ENCODE peak calls at places on chromosome 5, in seven cellular contexts. T is HCT116, S is NT2/D1, E is endodermal cell, Y is stomach, C is heart right ventricle, P is suprapubic skin. V is an unnamed sample.

GRCh38 chr5:92019376-92019990 is 636.4 kb upstream of the ARRDC3 start:
- DNase-seq in T (peak; percentile 33), P (no peak), S (no peak), C (no peak), Y (no peak), E (no peak), V (no peak)

GRCh38 chr5:59001154-59001553 is 418.3 kb downstream of the RAB3C start:
- DNase-seq in T (no peak), Y (no peak), S (no peak), C (no peak), P (no peak), E (no peak), V (no peak)

GRCh38 chr5:124628721-124629596 is 117.5 kb downstream of the ZNF608 start:
- DNase-seq in C (no peak), Y (no peak), S (peak; percentile 27), T (peak; percentile 89), E (peak; percentile 93), P (no peak), V (no peak)

GRCh38 chr5:3310551-3311340 is 284.9 kb upstream of the IRX1 start:
- DNase-seq in E (peak; percentile 22), S (no peak), Y (no peak), C (no peak), T (no peak), P (no peak), V (no peak)

GRCh38 chr5:15027764-15028163 is 156.2 kb upstream of the ANKH start:
- DNase-seq in P (no peak), Y (no peak), C (no peak), T (no peak), E (no peak), S (no peak), V (no peak)

GRCh38 chr5:40691894-40692293 is 12.2 kb downstream of the PTGER4 start:
- DNase-seq in C (no peak), S (no peak), E (no peak), T (no peak), P (no peak), Y (no peak), V (no peak)

GRCh38 chr5:55993013-55993412 is 1.8 kb downstream of the IL6ST start:
- DNase-seq in S (no peak), T (no peak), E (peak; percentile 58), C (no peak), Y (no peak), P (no peak), V (peak; percentile 37)

GRCh38 chr5:122142480-122142879 is 13.1 kb downstream of the ZNF474 start:
- DNase-seq in P (no peak), T (no peak), Y (no peak), C (no peak), E (no peak), S (no peak), V (no peak)

GRCh38 chr5:886716-887325 is 5.8 kb downstream of the BRD9 start:
- DNase-seq in Y (no peak), S (no peak), T (no peak), P (no peak), E (no peak), C (no peak), V (no peak)

GRCh38 chr5:151221574-151221973 is 2.3 kb downstream of the CCDC69 start:
- DNase-seq in E (no peak), Y (no peak), P (no peak), S (no peak), C (no peak), T (no peak), V (no peak)
- H3K4me1 ChIP-seq in E (no peaks in the 10 kb centered on the region), Y (peaks cover 66% of the 10 kb centered on the region), P (peaks cover 23% of the 10 kb centered on the region), S (no peaks in the 10 kb centered on the region), C (peaks cover 13% of the 10 kb centered on the region), T (peaks cover 23% of the 10 kb centered on the region), V (peaks cover 11% of the 10 kb centered on the region)

GRCh38 chr5:135188233-135188909 is 154.3 kb upstream of the PITX1 start:
- DNase-seq in P (no peak), T (no peak), S (no peak), Y (no peak), C (no peak), E (no peak), V (no peak)

GRCh38 chr5:135191084-135191826 is 157.2 kb upstream of the PITX1 start:
- DNase-seq in E (peak; percentile 98), Y (peak; percentile 82), P (peak; percentile 77), T (peak; percentile 57), S (peak; percentile 60), C (peak; percentile 75), V (peak; percentile 84)

GRCh38 chr5:135192351-135192750 is 158.3 kb upstream of the PITX1 start:
- DNase-seq in S (no peak), C (no peak), T (no peak), P (no peak), Y (no peak), E (no peak), V (no peak)

GRCh38 chr5:135189024-135189423 is 155.0 kb upstream of the PITX1 start:
- DNase-seq in Y (no peak), T (no peak), C (no peak), E (no peak), S (no peak), P (no peak), V (no peak)

DNA sequence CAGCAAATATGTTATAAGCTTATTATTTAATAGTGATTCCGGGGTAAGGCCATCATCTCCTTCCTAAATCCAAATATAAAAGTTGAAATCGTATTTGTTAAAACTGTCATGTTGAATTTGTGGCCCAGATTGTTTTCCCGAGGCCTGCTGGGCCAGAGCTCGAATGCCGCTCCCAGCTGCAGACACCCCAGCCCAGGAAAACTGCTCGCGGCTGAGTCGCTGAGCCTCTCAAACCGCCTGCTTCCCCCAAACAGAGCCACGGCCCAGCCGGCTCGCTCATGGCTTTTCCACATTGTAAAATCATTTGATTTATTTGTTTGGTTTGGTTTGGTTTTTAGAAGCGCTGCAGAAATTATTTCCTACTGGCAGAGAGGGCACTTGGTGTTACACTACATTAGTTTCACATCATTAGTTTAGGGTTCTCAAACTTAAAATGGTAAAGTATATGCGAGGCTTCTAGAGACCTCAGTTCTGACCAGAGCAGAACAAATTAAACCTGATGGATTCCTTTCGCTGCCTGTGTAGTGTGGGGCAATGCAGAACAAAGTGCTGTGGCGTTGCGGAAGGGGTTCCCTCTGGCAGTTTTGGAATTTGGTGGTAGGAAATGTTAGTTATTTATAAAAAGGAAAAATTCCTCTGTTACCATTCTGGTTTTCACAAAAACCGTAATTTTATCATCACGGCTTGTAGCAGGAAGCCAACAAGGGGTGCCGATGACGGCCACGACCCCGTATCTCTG is 156.5 kb upstream of the PITX1 start:
- DNase-seq in Y (no peak), E (no peak), S (no peak), P (no peak), C (no peak), T (no peak), V (no peak)
- H3K4me3 ChIP-seq in Y (peak overlapping the region; percentile 51), E (no peak overlapping the region), S (peak overlapping the region; percentile 41), P (peak overlapping the region; percentile 44), C (peak overlapping the region; percentile 53), T (peak overlapping the region; percentile 40), V (peak overlapping the region; percentile 29)

GRCh38 chr5:153081385-153081784 is 409.1 kb upstream of the GRIA1 start:
- DNase-seq in E (no peak), T (no peak), Y (no peak), P (no peak), C (no peak), S (no peak), V (no peak)
- H3K9me3 ChIP-seq in E (peaks cover 16% of the 10 kb centered on the region), T (peaks cover 5% of the 10 kb centered on the region), Y (no peaks in the 10 kb centered on the region), P (no peaks in the 10 kb centered on the region), C (peaks cover 2% of the 10 kb centered on the region), S (peaks cover 7% of the 10 kb centered on the region), V (no peaks in the 10 kb centered on the region)

DNA sequence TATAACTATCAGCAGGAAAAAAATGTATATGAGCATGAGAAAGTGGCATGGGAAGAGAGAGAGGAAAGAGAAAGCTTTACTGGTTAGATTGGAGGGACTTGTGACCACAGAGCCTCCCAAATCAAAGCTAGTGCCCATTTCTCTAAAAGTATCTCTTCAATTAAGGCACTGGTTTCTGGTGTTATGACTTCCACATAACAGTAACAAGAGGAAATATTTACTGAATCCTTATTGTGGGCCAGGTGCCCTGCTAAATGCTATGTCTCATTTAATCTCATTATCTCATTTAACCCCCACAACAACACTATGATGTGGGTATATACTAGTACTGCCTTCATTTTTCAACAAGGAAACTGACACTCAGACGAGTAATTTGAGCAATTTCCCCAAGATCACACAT is 221.5 kb downstream of the EBF1 start:
- DNase-seq in P (no peak), T (no peak), C (no peak), E (no peak), S (no peak), Y (no peak), V (no peak)
- H3K4me1 ChIP-seq in P (peaks cover 56% of the 10 kb centered on the region), T (no peaks in the 10 kb centered on the region), C (no peaks in the 10 kb centered on the region), E (no peaks in the 10 kb centered on the region), S (no peaks in the 10 kb centered on the region), Y (peaks cover 40% of the 10 kb centered on the region), V (peaks cover 26% of the 10 kb centered on the region)

DNA sequence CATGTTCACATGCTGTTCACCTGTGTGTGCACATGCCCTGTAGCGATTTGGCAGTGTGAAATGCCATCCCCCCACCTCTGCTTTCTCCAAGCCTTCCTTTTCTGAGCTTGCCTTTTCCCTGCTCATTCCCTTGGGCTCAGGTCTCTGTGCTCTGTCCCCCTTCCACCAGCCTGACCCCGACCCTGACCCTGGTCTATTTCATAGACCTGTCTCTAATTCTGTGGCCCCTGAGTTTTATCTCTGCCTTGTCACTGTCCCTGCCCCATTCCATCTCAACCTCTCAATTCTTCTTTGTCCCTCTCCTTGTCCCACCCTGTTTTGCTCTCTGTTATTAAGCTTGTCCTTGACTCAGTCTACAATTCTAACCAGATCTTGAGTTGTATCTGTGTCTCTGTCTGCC is 735 bp downstream of the ARAP3 start:
- DNase-seq in Y (no peak), C (no peak), S (no peak), P (no peak), E (no peak), T (no peak), V (no peak)
- H3K4me3 ChIP-seq in Y (peak overlapping the region; percentile 59), C (peak overlapping the region; percentile 59), S (peak overlapping the region; percentile 56), P (peak overlapping the region; percentile 60), E (peak overlapping the region; percentile 75), T (peak overlapping the region; percentile 61), V (peak overlapping the region; percentile 35)

DNA sequence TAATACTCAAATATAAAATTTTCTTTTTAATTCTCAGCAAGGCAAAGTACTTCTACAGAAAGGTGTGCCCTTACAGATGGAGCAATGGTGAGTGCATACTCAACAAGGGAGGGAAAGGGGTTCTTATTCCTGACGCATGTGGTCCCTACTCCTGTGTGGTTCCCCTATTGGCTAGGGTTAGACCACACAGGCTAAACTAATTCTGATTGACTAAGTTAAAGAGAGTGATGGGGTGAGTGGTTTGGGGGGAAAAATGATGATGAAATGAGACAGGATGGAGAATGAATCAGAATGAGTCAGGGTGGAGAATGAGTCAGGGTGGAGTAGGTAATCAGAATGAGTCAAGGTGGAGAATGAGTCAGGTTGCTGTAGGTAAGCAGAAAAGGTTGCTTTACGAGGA is 22.9 kb upstream of the HMGCS1 start:
- DNase-seq in E (no peak), C (no peak), S (no peak), P (no peak), T (peak; percentile 80), Y (no peak), V (no peak)
- H3K9me3 ChIP-seq in E (peaks cover 49% of the 10 kb centered on the region), C (peaks cover 10% of the 10 kb centered on the region), S (peaks cover 27% of the 10 kb centered on the region), P (peaks cover 12% of the 10 kb centered on the region), T (peaks cover 3% of the 10 kb centered on the region), Y (peaks cover 26% of the 10 kb centered on the region), V (peaks cover 3% of the 10 kb centered on the region)